ENCODE peak calls at places on chromosomes 3 and 15, in eight cellular contexts. M is pancreas; B is effector memory CD8-positive, alpha-beta T cell; R is COR-L47; T is trophoblast cell; N is naive thymus-derived CD8-positive, alpha-beta T cell; Y is occipital lobe; U is activated T-helper 9 cell treated with anti-CD3 and anti-CD28 coated beads, Interleukin-2, amount 50 U/mL, for 16 hours. X is an unnamed sample.

GRCh38 chr3:192825657-192826200 is 91.9 kb downstream of the MB21D2 start:
- DNase-seq in M (peak), B (no peak), R (peak), T (no peak), N (no peak), Y (no peak), U (no peak), X (peak)

GRCh38 chr3:180416111-180416541 is 185.8 kb upstream of the TTC14 start:
- DNase-seq in M (no peak), B (no peak), R (no peak), T (no peak), N (no peak), Y (no peak), U (no peak), X (no peak)

GRCh38 chr15:68751622-68752021 is 69.1 kb downstream of the ANP32A start:
- DNase-seq in M (no peak), B (no peak), R (no peak), T (no peak), N (no peak), Y (no peak), U (no peak), X (no peak)

GRCh38 chr3:172138031-172138538 is 98.7 kb downstream of the FNDC3B start:
- DNase-seq in M (no peak), B (no peak), R (no peak), T (no peak), N (no peak), Y (no peak), U (no peak), X (peak)

GRCh38 chr3:129419476-129419875 is 9.0 kb downstream of the EFCAB12 start:
- DNase-seq in M (no peak), B (no peak), R (no peak), T (no peak), N (no peak), Y (no peak), U (no peak), X (no peak)

GRCh38 chr3:27628029-27628750 is 93.9 kb downstream of the EOMES start:
- DNase-seq in M (no peak), B (no peak), R (no peak), T (no peak), N (no peak), Y (no peak), U (no peak), X (peak)

GRCh38 chr3:12991861-12992281 is 81.4 kb downstream of the IQSEC1 start:
- DNase-seq in M (peak), B (no peak), R (no peak), T (no peak), N (no peak), Y (no peak), U (no peak), X (no peak)

GRCh38 chr3:79139395-79140060 is 628.3 kb downstream of the ROBO1 start:
- DNase-seq in M (no peak), B (no peak), R (no peak), T (no peak), N (no peak), Y (no peak), U (no peak), X (peak)

GRCh38 chr3:171260899-171261298 is 199.3 kb downstream of the TNIK start:
- DNase-seq in M (no peak), B (no peak), R (no peak), T (no peak), N (no peak), Y (no peak), U (no peak), X (no peak)

GRCh38 chr3:69033470-69033869 is 18.7 kb downstream of the TMF1 start:
- DNase-seq in M (no peak), B (no peak), R (no peak), T (no peak), N (no peak), Y (no peak), U (no peak), X (peak)

GRCh38 chr3:125077864-125078263 is 22.1 kb upstream of the HEG1 start:
- DNase-seq in M (no peak), B (no peak), R (no peak), T (no peak), N (no peak), Y (no peak), U (no peak), X (no peak)

GRCh38 chr3:69119138-69119537 is 3.3 kb downstream of the LMOD3 start:
- DNase-seq in M (no peak), B (no peak), R (no peak), T (no peak), N (no peak), Y (no peak), U (no peak), X (no peak)

GRCh38 chr15:63402498-63403253 is 21.0 kb upstream of the CA12 start:
- DNase-seq in M (no peak), B (no peak), R (peak), T (no peak), N (no peak), Y (no peak), U (no peak), X (peak)